ENCODE peak calls at places on chromosomes 4 and X, in five cellular contexts. One of them, this sample, is unnamed.

GRCh38 chr4:176631611-176632010 is 161.1 kb downstream of the VEGFC start:
- DNase-seq in activated CD8-positive, alpha-beta memory T cell treated with anti-CD3 and anti-CD28 coated beads, Interleukin-2, amount 50 U/mL, for 48 hours: no peak
- DNase-seq in hepatic stellate cell: no peak
- DNase-seq in KBM-7: no peak
- DNase-seq in HFFc6: no peak
- DNase-seq in this sample: no peak

GRCh38 chrX:40132751-40133150 is 35.0 kb upstream of the BCOR start:
- DNase-seq in KBM-7: no peak
- DNase-seq in hepatic stellate cell: peak; percentile 79
- DNase-seq in activated CD8-positive, alpha-beta memory T cell treated with anti-CD3 and anti-CD28 coated beads, Interleukin-2, amount 50 U/mL, for 48 hours: no peak
- DNase-seq in HFFc6: peak; percentile 67
- DNase-seq in this sample: no peak

GRCh38 chr4:61520688-61521160 is 320.6 kb downstream of the ADGRL3 start:
- DNase-seq in HFFc6: no peak
- DNase-seq in KBM-7: no peak
- DNase-seq in hepatic stellate cell: no peak
- DNase-seq in activated CD8-positive, alpha-beta memory T cell treated with anti-CD3 and anti-CD28 coated beads, Interleukin-2, amount 50 U/mL, for 48 hours: no peak
- DNase-seq in this sample: no peak

GRCh38 chrX:100654256-100654655 is 10.3 kb downstream of the SRPX2 start:
- DNase-seq in KBM-7: peak; percentile 14
- DNase-seq in activated CD8-positive, alpha-beta memory T cell treated with anti-CD3 and anti-CD28 coated beads, Interleukin-2, amount 50 U/mL, for 48 hours: no peak
- DNase-seq in hepatic stellate cell: no peak
- DNase-seq in HFFc6: peak; percentile 33
- DNase-seq in this sample: peak; percentile 3

GRCh38 chrX:11460347-11460746 is 167.1 kb downstream of the AMELX start:
- DNase-seq in KBM-7: no peak
- DNase-seq in activated CD8-positive, alpha-beta memory T cell treated with anti-CD3 and anti-CD28 coated beads, Interleukin-2, amount 50 U/mL, for 48 hours: no peak
- DNase-seq in HFFc6: no peak
- DNase-seq in hepatic stellate cell: no peak
- DNase-seq in this sample: no peak

GRCh38 chr4:22179124-22179874 is 230.7 kb upstream of the KCNIP4 start:
- DNase-seq in HFFc6: peak; percentile 61
- DNase-seq in activated CD8-positive, alpha-beta memory T cell treated with anti-CD3 and anti-CD28 coated beads, Interleukin-2, amount 50 U/mL, for 48 hours: no peak
- DNase-seq in hepatic stellate cell: peak; percentile 6
- DNase-seq in KBM-7: no peak
- DNase-seq in this sample: no peak

GRCh38 chr4:113053883-113054282 is 4.4 kb downstream of the ANK2 start:
- DNase-seq in HFFc6: no peak
- DNase-seq in activated CD8-positive, alpha-beta memory T cell treated with anti-CD3 and anti-CD28 coated beads, Interleukin-2, amount 50 U/mL, for 48 hours: no peak
- DNase-seq in KBM-7: no peak
- DNase-seq in hepatic stellate cell: no peak
- DNase-seq in this sample: no peak

GRCh38 chr4:55435136-55435535 is 39.4 kb downstream of the TMEM165 start:
- DNase-seq in HFFc6: peak; percentile 47
- DNase-seq in activated CD8-positive, alpha-beta memory T cell treated with anti-CD3 and anti-CD28 coated beads, Interleukin-2, amount 50 U/mL, for 48 hours: no peak
- DNase-seq in hepatic stellate cell: no peak
- DNase-seq in KBM-7: peak; percentile 70
- DNase-seq in this sample: no peak

GRCh38 chr4:31192372-31192771 is 472.2 kb downstream of the PCDH7 start:
- DNase-seq in activated CD8-positive, alpha-beta memory T cell treated with anti-CD3 and anti-CD28 coated beads, Interleukin-2, amount 50 U/mL, for 48 hours: no peak
- DNase-seq in hepatic stellate cell: no peak
- DNase-seq in KBM-7: no peak
- DNase-seq in HFFc6: no peak
- DNase-seq in this sample: no peak

GRCh38 chrX:67732864-67733263 is 189.0 kb downstream of the AR start:
- DNase-seq in HFFc6: no peak
- DNase-seq in KBM-7: peak; percentile 40
- DNase-seq in hepatic stellate cell: no peak
- DNase-seq in activated CD8-positive, alpha-beta memory T cell treated with anti-CD3 and anti-CD28 coated beads, Interleukin-2, amount 50 U/mL, for 48 hours: no peak
- DNase-seq in this sample: no peak